ENCODE peak calls at places on chromosome 2, in ten cellular contexts. G is T-cell, T is ecto neural progenitor cell, C is HTR-8/SVneo, L is IMR-90, A is AG20443, J is adipocyte, Y is left colon, I is GM20000, Z is renal cortical epithelial cell. Q is an unnamed sample.

GRCh38 chr2:50611261-50612020 is 420.5 kb downstream of the NRXN1 start:
- DNase-seq in G (no peak), T (no peak), C (no peak), L (no peak), A (no peak), J (peak; percentile 10), Y (no peak), I (no peak), Z (no peak), Q (no peak)

GRCh38 chr2:144230452-144231085 is 289.4 kb downstream of the ZEB2 start:
- DNase-seq in G (no peak), T (no peak), C (no peak), L (peak; percentile 45), A (no peak), J (peak; percentile 64), Y (no peak), I (no peak), Z (peak; percentile 76), Q (no peak)

GRCh38 chr2:134360750-134361487 is 107.0 kb downstream of the MGAT5 start:
- DNase-seq in G (no peak), T (no peak), C (no peak), L (no peak), A (no peak), J (no peak), Y (no peak), I (no peak), Z (no peak), Q (no peak)

GRCh38 chr2:71481111-71481510 is 27.8 kb downstream of the DYSF start:
- DNase-seq in G (no peak), T (no peak), C (no peak), L (no peak), A (no peak), J (no peak), Y (no peak), I (no peak), Z (no peak), Q (no peak)

GRCh38 chr2:150371066-150371812 is 116.2 kb downstream of the RND3 start:
- DNase-seq in G (no peak), T (no peak), C (no peak), L (peak; percentile 7), A (peak; percentile 16), J (no peak), Y (peak; percentile 27), I (no peak), Z (peak; percentile 29), Q (no peak)

GRCh38 chr2:3536682-3537632 is 17.6 kb upstream of the ADI1 start:
- DNase-seq in G (peak; percentile 8), T (peak; percentile 68), C (peak; percentile 79), L (peak; percentile 56), A (peak; percentile 74), J (peak; percentile 67), Y (peak; percentile 21), I (peak; percentile 61), Z (peak; percentile 37), Q (no peak)

GRCh38 chr2:71932027-71932779 is 215.5 kb downstream of the CYP26B1 start:
- DNase-seq in G (no peak), T (peak; percentile 36), C (no peak), L (no peak), A (no peak), J (no peak), Y (no peak), I (no peak), Z (no peak), Q (no peak)

GRCh38 chr2:151251012-151251411 is 10.7 kb downstream of the RBM43 start:
- DNase-seq in G (no peak), T (no peak), C (no peak), L (peak; percentile 92), A (peak; percentile 47), J (peak; percentile 96), Y (no peak), I (no peak), Z (peak; percentile 56), Q (no peak)

GRCh38 chr2:195202163-195202845 is 454.7 kb upstream of the SLC39A10 start:
- DNase-seq in G (no peak), T (no peak), C (no peak), L (peak; percentile 17), A (peak; percentile 5), J (no peak), Y (no peak), I (no peak), Z (peak; percentile 70), Q (no peak)

GRCh38 chr2:115160523-115161521 is 718.4 kb downstream of the DPP10 start:
- DNase-seq in G (no peak), T (peak; percentile 83), C (no peak), L (no peak), A (no peak), J (no peak), Y (peak; percentile 67), I (no peak), Z (no peak), Q (no peak)

GRCh38 chr2:3463156-3463835 is 56.0 kb downstream of the ADI1 start:
- DNase-seq in G (no peak), T (no peak), C (no peak), L (no peak), A (no peak), J (no peak), Y (no peak), I (no peak), Z (no peak), Q (no peak)

GRCh38 chr2:88626171-88627054 is 851 bp downstream of the EIF2AK3 start:
- DNase-seq in G (peak; percentile 51), T (peak; percentile 63), C (peak; percentile 11), L (no peak), A (peak; percentile 28), J (peak; percentile 58), Y (peak; percentile 66), I (peak; percentile 29), Z (no peak), Q (peak; percentile 33)

GRCh38 chr2:119694994-119695521 is 16.1 kb downstream of the TMEM177 start:
- DNase-seq in G (peak; percentile 22), T (no peak), C (peak; percentile 23), L (peak; percentile 54), A (peak; percentile 79), J (peak; percentile 70), Y (no peak), I (no peak), Z (peak; percentile 81), Q (no peak)

GRCh38 chr2:37570773-37571570 is 100.5 kb downstream of the CDC42EP3 start:
- DNase-seq in G (no peak), T (no peak), C (peak; percentile 43), L (peak; percentile 93), A (peak; percentile 76), J (peak; percentile 77), Y (no peak), I (peak; percentile 46), Z (peak; percentile 83), Q (no peak)

GRCh38 chr2:102891261-102891660 is 129.4 kb downstream of the TMEM182 start:
- DNase-seq in G (no peak), T (no peak), C (no peak), L (no peak), A (no peak), J (peak; percentile 4), Y (no peak), I (no peak), Z (peak; percentile 70), Q (no peak)

GRCh38 chr2:56676966-56677365 is 493.2 kb downstream of the CCDC85A start:
- DNase-seq in G (no peak), T (no peak), C (no peak), L (no peak), A (no peak), J (peak; percentile 4), Y (no peak), I (no peak), Z (no peak), Q (no peak)

GRCh38 chr2:74740395-74741075 is 86.5 kb downstream of the SEMA4F start:
- DNase-seq in G (no peak), T (no peak), C (peak; percentile 94), L (peak; percentile 96), A (peak; percentile 96), J (peak; percentile 91), Y (peak; percentile 73), I (no peak), Z (peak; percentile 94), Q (no peak)

GRCh38 chr2:38465789-38466127 is 88.7 kb upstream of the ATL2 start:
- DNase-seq in G (peak; percentile 6), T (no peak), C (peak; percentile 61), L (peak; percentile 21), A (peak; percentile 54), J (peak; percentile 11), Y (peak; percentile 35), I (peak; percentile 56), Z (peak; percentile 21), Q (no peak)

GRCh38 chr2:159082119-159082518 is 113.7 kb downstream of the TANC1 start:
- DNase-seq in G (no peak), T (no peak), C (no peak), L (no peak), A (no peak), J (no peak), Y (no peak), I (no peak), Z (no peak), Q (no peak)

Q was measured in activated T-helper 9 cell treated with anti-CD3 and anti-CD28 coated beads, Interleukin-2, amount 50 U/mL, for 16 hours.